ENCODE peak calls at places on chromosomes 2 and 18, in four cellular contexts. One of them, this sample, is unnamed.
A peak's percentile ranks its signal among the peaks of the same experiment; 100 is the strongest.

GRCh38 chr2:204051476-204051875 is 114.9 kb downstream of the ICOS start:
- DNase-seq in heart left ventricle: no peak
- DNase-seq in hepatocyte: no peak
- DNase-seq in tibial nerve: no peak
- DNase-seq in this sample: peak; percentile 21

GRCh38 chr2:161044937-161045336 is 115.3 kb upstream of the TANK start:
- DNase-seq in heart left ventricle: no peak
- DNase-seq in hepatocyte: no peak
- DNase-seq in tibial nerve: no peak
- DNase-seq in this sample: no peak

GRCh38 chr2:108971661-108972566 is 17.1 kb downstream of the EDAR start:
- DNase-seq in heart left ventricle: no peak
- DNase-seq in hepatocyte: no peak
- DNase-seq in tibial nerve: peak; percentile 39
- DNase-seq in this sample: no peak

GRCh38 chr2:232325324-232326273 is 53.0 kb upstream of the ALPP start:
- DNase-seq in heart left ventricle: peak; percentile 81
- DNase-seq in hepatocyte: peak; percentile 58
- DNase-seq in tibial nerve: no peak
- DNase-seq in this sample: peak; percentile 62

GRCh38 chr2:160425394-160425793 is 68.2 kb downstream of the RBMS1 start:
- DNase-seq in heart left ventricle: no peak
- DNase-seq in hepatocyte: no peak
- DNase-seq in tibial nerve: no peak
- DNase-seq in this sample: no peak

GRCh38 chr18:76213996-76214395 is 281.0 kb downstream of the ZNF516 start:
- DNase-seq in heart left ventricle: no peak
- DNase-seq in hepatocyte: no peak
- DNase-seq in tibial nerve: no peak
- DNase-seq in this sample: no peak

GRCh38 chr2:160039166-160039903 is 23.1 kb downstream of the PLA2R1 start:
- DNase-seq in heart left ventricle: no peak
- DNase-seq in hepatocyte: no peak
- DNase-seq in tibial nerve: no peak
- DNase-seq in this sample: no peak

GRCh38 chr2:188399159-188399558 is 107.5 kb downstream of the GULP1 start:
- DNase-seq in heart left ventricle: no peak
- DNase-seq in hepatocyte: no peak
- DNase-seq in tibial nerve: no peak
- DNase-seq in this sample: peak; percentile 27

GRCh38 chr2:238973038-238973772 is 125.3 kb downstream of the TWIST2 start:
- DNase-seq in heart left ventricle: no peak
- DNase-seq in hepatocyte: no peak
- DNase-seq in tibial nerve: no peak
- DNase-seq in this sample: no peak

GRCh38 chr2:2662847-2663356 is 331.8 kb upstream of the MYT1L start:
- DNase-seq in heart left ventricle: no peak
- DNase-seq in hepatocyte: no peak
- DNase-seq in tibial nerve: no peak
- DNase-seq in this sample: no peak

GRCh38 chr2:186862869-186863709 is 14.1 kb upstream of the ZSWIM2 start:
- DNase-seq in heart left ventricle: no peak
- DNase-seq in hepatocyte: peak; percentile 32
- DNase-seq in tibial nerve: no peak
- DNase-seq in this sample: peak; percentile 33

GRCh38 chr2:144412727-144413126 is 107.2 kb downstream of the ZEB2 start:
- DNase-seq in heart left ventricle: no peak
- DNase-seq in hepatocyte: no peak
- DNase-seq in tibial nerve: no peak
- DNase-seq in this sample: no peak

GRCh38 chr2:113977660-113978523 is 88.0 kb downstream of the ACTR3 start:
- DNase-seq in heart left ventricle: no peak
- DNase-seq in hepatocyte: peak; percentile 68
- DNase-seq in tibial nerve: no peak
- DNase-seq in this sample: peak; percentile 42

GRCh38 chr2:205188516-205189138 is 493.7 kb upstream of the NRP2 start:
- DNase-seq in heart left ventricle: no peak
- DNase-seq in hepatocyte: peak; percentile 48
- DNase-seq in tibial nerve: peak; percentile 37
- DNase-seq in this sample: peak; percentile 52

GRCh38 chr18:7889515-7889914 is 322.4 kb downstream of the PTPRM start:
- DNase-seq in heart left ventricle: no peak
- DNase-seq in hepatocyte: no peak
- DNase-seq in tibial nerve: no peak
- DNase-seq in this sample: no peak

GRCh38 chr2:134718095-134718955 is 475 bp downstream of the TMEM163 start:
- DNase-seq in heart left ventricle: peak; percentile 69
- DNase-seq in hepatocyte: peak; percentile 40
- DNase-seq in tibial nerve: no peak
- DNase-seq in this sample: peak; percentile 70
- H3K27ac ChIP-seq in heart left ventricle: no peak overlapping the region
- H3K27ac ChIP-seq in hepatocyte: no peak overlapping the region
- H3K27ac ChIP-seq in tibial nerve: no peak overlapping the region
- H3K27ac ChIP-seq in this sample: no peak overlapping the region

GRCh38 chr2:43292851-43293743 is 66.7 kb upstream of the ZFP36L2 start:
- DNase-seq in heart left ventricle: no peak
- DNase-seq in hepatocyte: no peak
- DNase-seq in tibial nerve: no peak
- DNase-seq in this sample: no peak

GRCh38 chr2:43292297-43292696 is 65.9 kb upstream of the ZFP36L2 start:
- DNase-seq in heart left ventricle: no peak
- DNase-seq in hepatocyte: no peak
- DNase-seq in tibial nerve: no peak
- DNase-seq in this sample: no peak

GRCh38 chr2:43294973-43295603 is 68.7 kb upstream of the ZFP36L2 start:
- DNase-seq in heart left ventricle: no peak
- DNase-seq in hepatocyte: no peak
- DNase-seq in tibial nerve: no peak
- DNase-seq in this sample: no peak

GRCh38 chr2:43298496-43298895 is 72.1 kb upstream of the ZFP36L2 start:
- DNase-seq in heart left ventricle: no peak
- DNase-seq in hepatocyte: no peak
- DNase-seq in tibial nerve: no peak
- DNase-seq in this sample: no peak

DNA sequence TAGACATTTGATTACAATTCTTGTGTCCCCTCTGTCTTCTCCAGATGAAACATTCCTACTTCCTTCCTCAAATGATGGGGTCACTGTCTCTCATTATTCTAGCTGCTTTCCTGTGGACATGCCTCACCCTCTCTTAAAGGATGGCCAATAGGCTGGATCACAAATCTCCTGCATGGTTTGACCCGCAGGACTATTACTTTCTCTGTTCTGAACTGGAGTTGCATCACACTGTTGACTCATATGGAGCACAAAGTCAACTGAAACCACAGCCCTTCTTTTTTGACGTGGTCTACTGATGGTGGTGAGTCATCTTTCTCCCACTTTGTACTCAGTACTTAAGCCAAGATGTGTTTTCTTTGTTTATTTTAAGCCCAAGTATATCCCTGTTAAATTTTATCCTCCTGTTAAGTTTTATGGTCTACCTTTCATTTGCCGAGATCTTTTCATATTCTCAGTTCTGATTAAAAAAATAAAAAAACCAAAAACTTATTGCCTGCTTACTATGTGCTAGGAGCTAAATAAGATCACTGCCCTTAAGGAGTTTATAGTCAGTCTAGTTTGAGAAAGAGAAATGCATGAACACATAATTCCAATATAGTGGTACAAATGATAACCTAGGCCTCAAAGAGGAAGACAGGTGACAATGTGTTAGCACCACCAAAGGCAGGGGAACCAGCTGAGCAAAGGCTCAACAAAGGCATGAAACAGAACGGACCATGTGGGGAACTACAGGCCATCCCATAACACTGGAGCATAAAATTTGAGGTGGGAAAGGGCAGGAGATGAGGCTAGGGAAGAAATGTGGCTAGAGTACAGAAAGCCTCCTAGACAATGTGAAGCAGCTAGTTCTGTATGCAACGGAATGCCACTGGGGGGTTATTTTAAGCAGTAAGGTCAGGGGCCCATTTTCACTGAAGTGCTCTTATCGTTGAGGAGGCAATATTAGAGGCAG is 67.6 kb upstream of the ZFP36L2 start:
- DNase-seq in heart left ventricle: no peak
- DNase-seq in hepatocyte: peak; percentile 89
- DNase-seq in tibial nerve: no peak
- DNase-seq in this sample: no peak
- H3K27ac ChIP-seq in heart left ventricle: no peak overlapping the region
- H3K27ac ChIP-seq in hepatocyte: peak overlapping the region; percentile 86
- H3K27ac ChIP-seq in tibial nerve: peak overlapping the region; percentile 87
- H3K27ac ChIP-seq in this sample: no peak overlapping the region

GRCh38 chr2:176391020-176391419 is 121.8 kb downstream of the MTX2 start:
- DNase-seq in heart left ventricle: no peak
- DNase-seq in hepatocyte: no peak
- DNase-seq in tibial nerve: no peak
- DNase-seq in this sample: no peak
- H3K27ac ChIP-seq in heart left ventricle: no peak overlapping the region
- H3K27ac ChIP-seq in hepatocyte: no peak overlapping the region
- H3K27ac ChIP-seq in tibial nerve: no peak overlapping the region
- H3K27ac ChIP-seq in this sample: no peak overlapping the region

DNA sequence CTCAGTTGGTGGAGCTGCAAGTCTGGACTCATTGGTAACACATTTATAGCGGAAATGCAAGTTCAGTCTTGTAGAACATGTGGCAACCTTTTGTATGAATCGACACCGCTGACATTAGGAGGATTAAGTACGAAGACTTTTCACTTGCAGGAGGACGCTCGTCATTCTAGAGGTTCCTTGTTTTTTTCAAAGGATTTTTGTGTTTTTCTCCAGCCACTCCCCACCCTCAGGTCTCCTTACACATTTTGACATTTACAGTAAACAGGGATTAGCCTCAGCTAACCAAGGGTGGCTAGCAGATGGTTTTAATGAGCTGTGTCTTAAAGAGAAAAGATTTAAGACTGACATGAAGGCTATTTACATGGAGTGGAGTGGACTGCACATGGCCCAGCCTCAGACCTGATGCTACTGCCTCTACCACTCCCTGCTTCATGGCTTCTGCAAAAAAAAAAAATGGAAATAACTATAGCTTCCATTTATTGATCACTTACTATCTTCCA is 173.8 kb downstream of the TRIB2 start:
- DNase-seq in heart left ventricle: no peak
- DNase-seq in hepatocyte: no peak
- DNase-seq in tibial nerve: no peak
- DNase-seq in this sample: no peak
- H3K27ac ChIP-seq in heart left ventricle: no peak overlapping the region
- H3K27ac ChIP-seq in hepatocyte: no peak overlapping the region
- H3K27ac ChIP-seq in tibial nerve: no peak overlapping the region
- H3K27ac ChIP-seq in this sample: no peak overlapping the region

GRCh38 chr2:69566669-69567068 is 76.9 kb downstream of the AAK1 start:
- DNase-seq in heart left ventricle: no peak
- DNase-seq in hepatocyte: no peak
- DNase-seq in tibial nerve: no peak
- DNase-seq in this sample: no peak
- H3K27ac ChIP-seq in heart left ventricle: peak overlapping the region; percentile 54
- H3K27ac ChIP-seq in hepatocyte: no peak overlapping the region
- H3K27ac ChIP-seq in tibial nerve: no peak overlapping the region
- H3K27ac ChIP-seq in this sample: no peak overlapping the region

This sample was measured in neural progenitor cell.